ENCODE peak calls at places on chromosomes 13 and 19, in seven cellular contexts. D is fibroblast of villous mesenchyme, V is kidney epithelial cell, K is stomach, F is breast epithelium, W is upper lobe of right lung, N is cardiac fibroblast. U is an unnamed sample.

GRCh38 chr13:99067160-99067985 is 89.5 kb upstream of the DOCK9 start:
- DNase-seq in D (peak), V (peak), K (no peak), F (no peak), W (no peak), N (peak), U (peak)

GRCh38 chr19:47723573-47723923 is 10.3 kb downstream of the EHD2 start:
- DNase-seq in D (peak), V (peak), K (peak), F (peak), W (peak), N (peak), U (peak)

GRCh38 chr13:98563071-98563470 is 13.8 kb downstream of the STK24 start:
- DNase-seq in D (peak), V (no peak), K (no peak), F (no peak), W (no peak), N (no peak), U (no peak)

GRCh38 chr19:58181902-58182576 is 822 bp upstream of the ZNF274 start:
- DNase-seq in D (peak), V (no peak), K (peak), F (peak), W (no peak), N (peak), U (peak)

GRCh38 chr19:35320285-35320706 is 8.7 kb upstream of the CD22 start:
- DNase-seq in D (no peak), V (no peak), K (no peak), F (no peak), W (no peak), N (no peak), U (no peak)

GRCh38 chr13:48975926-48976676 is 389 bp downstream of the FNDC3A start:
- DNase-seq in D (peak), V (no peak), K (peak), F (peak), W (peak), N (peak), U (peak)

GRCh38 chr19:56271096-56271495 is 1.5 kb upstream of the EDDM13 start:
- DNase-seq in D (no peak), V (no peak), K (no peak), F (no peak), W (no peak), N (no peak), U (no peak)

GRCh38 chr19:51441410-51442390 is 16.6 kb downstream of the SIGLEC8 start:
- DNase-seq in D (no peak), V (no peak), K (peak), F (no peak), W (peak), N (no peak), U (peak)

GRCh38 chr19:2095338-2095938 is 688 bp downstream of the MOB3A start:
- DNase-seq in D (no peak), V (no peak), K (no peak), F (no peak), W (no peak), N (no peak), U (no peak)

GRCh38 chr13:67369895-67370660 is 139.9 kb upstream of the PCDH9 start:
- DNase-seq in D (peak), V (peak), K (no peak), F (no peak), W (no peak), N (peak), U (peak)

GRCh38 chr19:30091856-30092255 is 149.8 kb downstream of the URI1 start:
- DNase-seq in D (no peak), V (no peak), K (no peak), F (no peak), W (peak), N (no peak), U (no peak)

GRCh38 chr13:46388846-46389245 is 1.8 kb upstream of the RUBCNL start:
- DNase-seq in D (no peak), V (no peak), K (no peak), F (no peak), W (no peak), N (no peak), U (no peak)

GRCh38 chr19:7386308-7386707 is 37.6 kb downstream of the ARHGEF18 start:
- DNase-seq in D (no peak), V (no peak), K (no peak), F (no peak), W (no peak), N (no peak), U (no peak)

GRCh38 chr13:91245283-91245682 is 102.2 kb upstream of the MIR17HG start:
- DNase-seq in D (no peak), V (no peak), K (no peak), F (no peak), W (no peak), N (no peak), U (no peak)

GRCh38 chr19:35307990-35308389 is 16.0 kb downstream of the MAG start:
- DNase-seq in D (no peak), V (no peak), K (no peak), F (no peak), W (no peak), N (no peak), U (no peak)

GRCh38 chr13:26816876-26817275 is 56.3 kb upstream of the GPR12 start:
- DNase-seq in D (no peak), V (no peak), K (no peak), F (no peak), W (no peak), N (no peak), U (no peak)

GRCh38 chr13:41139296-41139966 is 6.8 kb upstream of the KBTBD6 start:
- DNase-seq in D (peak), V (no peak), K (no peak), F (no peak), W (no peak), N (no peak), U (peak)

DNA sequence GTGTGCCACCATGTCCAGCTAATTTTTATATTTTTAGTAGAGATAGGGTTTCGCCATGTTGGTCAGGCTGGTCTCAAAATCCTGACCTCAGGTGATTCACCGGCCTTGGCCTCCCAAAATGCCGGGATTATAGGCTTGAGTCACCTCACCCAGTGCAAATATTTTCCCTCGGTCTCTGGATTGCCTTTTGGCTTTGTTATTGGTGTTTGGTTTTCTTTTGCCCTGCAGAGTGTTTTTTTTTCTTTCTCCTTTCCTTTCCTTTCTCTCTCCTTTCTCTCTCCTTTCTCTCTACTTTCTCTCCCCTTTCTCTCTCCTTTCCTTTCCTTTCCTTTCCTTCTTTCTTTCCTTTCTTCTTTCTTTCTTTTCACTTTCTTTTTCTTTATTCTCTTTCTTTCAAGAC is 33.2 kb downstream of the KDM4B start:
- DNase-seq in D (peak), V (no peak), K (no peak), F (no peak), W (no peak), N (peak), U (peak)
- TF ChIP-seq CTCF in D (no peak), V (no peak), K (no peak), F (no peak), W (no peak), N (no peak), U (no peak)

DNA sequence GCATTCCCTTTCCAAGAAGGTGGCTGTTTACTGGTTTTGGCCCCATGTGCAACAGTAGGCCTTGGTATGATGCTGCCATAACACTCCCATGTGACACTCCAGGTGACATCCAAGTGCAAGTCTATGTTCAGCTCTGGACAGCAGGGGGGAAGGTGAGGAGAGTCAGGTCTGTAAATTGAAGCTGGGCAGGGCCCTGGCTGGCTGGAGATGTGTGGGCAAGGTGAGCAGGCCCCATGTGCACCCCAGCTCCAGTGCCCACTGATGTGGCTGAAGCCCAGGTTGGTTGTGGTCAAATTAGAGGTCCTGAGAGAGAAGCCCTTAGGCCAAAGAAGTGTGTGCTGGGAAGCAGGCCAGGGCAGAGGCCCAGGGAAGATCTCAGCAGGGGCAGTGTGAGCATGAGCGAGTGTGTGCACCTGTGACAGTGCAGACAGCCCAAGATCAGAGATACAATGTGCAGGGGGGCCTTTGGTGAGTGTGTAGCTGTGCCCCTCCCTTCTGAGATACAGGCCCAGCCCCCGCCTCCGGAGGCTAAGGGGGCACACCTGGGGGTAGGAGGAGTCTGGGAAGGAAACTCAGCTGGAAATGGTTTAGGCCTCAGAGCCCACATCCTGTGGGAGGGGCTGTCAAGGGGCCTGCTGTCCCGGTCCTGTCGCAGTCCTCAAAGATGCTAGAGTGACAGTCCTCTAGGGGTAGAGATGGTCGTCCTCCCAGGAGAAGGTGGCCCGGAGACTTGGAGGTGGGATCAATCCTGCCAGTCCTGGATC is 18.6 kb downstream of the DEDD2 start:
- DNase-seq in D (no peak), V (no peak), K (peak), F (no peak), W (no peak), N (no peak), U (no peak)
- H3K4me3 ChIP-seq in D (no peak), V (no peak), K (peak), F (no peak), W (peak), N (no peak), U (no peak)

DNA sequence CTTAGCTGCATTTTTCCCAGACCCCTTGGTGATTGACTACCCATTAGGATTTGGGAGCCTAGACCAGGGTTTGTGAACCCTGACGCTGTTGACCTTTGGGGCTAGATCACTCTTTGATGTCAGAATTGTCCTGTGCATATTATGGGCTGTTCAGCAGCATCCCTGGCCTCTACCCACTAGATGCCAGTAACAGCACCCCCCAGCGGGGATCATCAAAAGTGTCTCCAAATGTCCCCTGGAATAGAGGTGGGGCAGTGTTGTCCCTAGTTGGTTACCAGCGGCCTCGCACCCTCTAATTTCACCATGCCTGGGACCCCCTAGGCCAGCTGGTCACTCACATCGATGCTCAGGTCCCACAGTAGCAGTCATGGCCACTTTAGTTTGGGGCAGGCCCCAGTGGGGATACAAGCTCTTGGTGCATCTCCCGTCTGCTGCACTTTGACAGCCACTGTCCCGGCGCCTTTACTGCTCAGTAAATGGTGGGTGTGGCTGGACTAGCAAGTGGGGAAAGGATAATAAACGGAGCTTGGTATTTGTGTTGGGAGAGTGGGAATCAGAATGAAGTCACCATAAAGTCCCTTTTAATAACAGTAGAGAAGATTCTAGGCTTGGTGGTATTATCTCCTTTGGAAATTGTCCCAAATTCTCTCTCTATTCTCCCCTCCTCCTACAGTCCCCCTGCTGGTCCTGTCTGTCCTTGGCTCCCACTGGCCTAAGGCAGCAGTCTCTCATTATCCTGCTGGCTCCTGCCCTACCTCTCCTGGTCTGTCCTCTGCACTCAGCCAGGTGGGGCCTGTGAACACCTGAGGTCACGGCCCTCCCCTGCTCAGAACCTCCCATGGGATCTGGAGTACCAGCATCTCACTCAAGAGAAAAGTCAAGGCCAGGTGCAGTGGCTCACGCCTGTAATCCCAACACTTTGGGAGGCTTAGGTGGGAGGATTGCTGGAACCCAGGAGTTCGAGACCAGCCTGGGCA is 80.6 kb downstream of the SIPA1L3 start:
- DNase-seq in D (no peak), V (no peak), K (no peak), F (no peak), W (no peak), N (no peak), U (no peak)
- TF ChIP-seq CTCF in D (peak), V (no peak), K (no peak), F (no peak), W (no peak), N (peak), U (no peak)

GRCh38 chr13:44974056-44974798 is 15.0 kb downstream of the NUFIP1 start:
- DNase-seq in D (peak), V (no peak), K (peak), F (no peak), W (no peak), N (peak), U (peak)
- H3K4me3 ChIP-seq in D (no peak), V (no peak), K (no peak), F (no peak), W (no peak), N (no peak), U (no peak)

GRCh38 chr19:31179471-31179852 is 169.8 kb downstream of the TSHZ3 start:
- DNase-seq in D (no peak), V (no peak), K (no peak), F (no peak), W (no peak), N (no peak), U (no peak)

GRCh38 chr19:31181535-31181934 is 167.7 kb downstream of the TSHZ3 start:
- DNase-seq in D (no peak), V (no peak), K (no peak), F (no peak), W (no peak), N (no peak), U (no peak)

GRCh38 chr19:31180907-31181306 is 168.3 kb downstream of the TSHZ3 start:
- DNase-seq in D (no peak), V (no peak), K (no peak), F (no peak), W (no peak), N (no peak), U (no peak)

DNA sequence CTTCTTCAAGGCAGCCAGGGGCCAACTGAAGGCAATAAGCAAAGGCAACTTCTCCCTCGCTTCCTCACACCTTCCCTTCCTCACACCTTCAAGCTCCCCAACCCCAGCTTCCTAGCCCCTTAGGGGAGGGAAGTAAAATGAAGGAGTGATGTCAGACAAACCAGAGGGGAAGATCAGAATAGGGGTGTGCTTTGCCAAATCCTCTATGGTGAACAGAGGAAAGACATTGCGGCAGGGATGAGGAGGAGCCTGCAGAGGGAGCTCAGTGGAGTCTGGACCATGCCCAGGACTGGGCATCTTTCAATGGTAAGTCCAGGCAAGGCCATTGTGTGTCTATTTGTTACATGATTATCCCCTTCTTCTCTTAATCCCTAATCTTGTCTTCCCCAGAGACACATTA is 164.0 kb downstream of the TSHZ3 start:
- DNase-seq in D (no peak), V (no peak), K (no peak), F (no peak), W (no peak), N (peak), U (peak)
- TF ChIP-seq CTCF in D (peak), V (no peak), K (no peak), F (no peak), W (no peak), N (no peak), U (peak)

DNA sequence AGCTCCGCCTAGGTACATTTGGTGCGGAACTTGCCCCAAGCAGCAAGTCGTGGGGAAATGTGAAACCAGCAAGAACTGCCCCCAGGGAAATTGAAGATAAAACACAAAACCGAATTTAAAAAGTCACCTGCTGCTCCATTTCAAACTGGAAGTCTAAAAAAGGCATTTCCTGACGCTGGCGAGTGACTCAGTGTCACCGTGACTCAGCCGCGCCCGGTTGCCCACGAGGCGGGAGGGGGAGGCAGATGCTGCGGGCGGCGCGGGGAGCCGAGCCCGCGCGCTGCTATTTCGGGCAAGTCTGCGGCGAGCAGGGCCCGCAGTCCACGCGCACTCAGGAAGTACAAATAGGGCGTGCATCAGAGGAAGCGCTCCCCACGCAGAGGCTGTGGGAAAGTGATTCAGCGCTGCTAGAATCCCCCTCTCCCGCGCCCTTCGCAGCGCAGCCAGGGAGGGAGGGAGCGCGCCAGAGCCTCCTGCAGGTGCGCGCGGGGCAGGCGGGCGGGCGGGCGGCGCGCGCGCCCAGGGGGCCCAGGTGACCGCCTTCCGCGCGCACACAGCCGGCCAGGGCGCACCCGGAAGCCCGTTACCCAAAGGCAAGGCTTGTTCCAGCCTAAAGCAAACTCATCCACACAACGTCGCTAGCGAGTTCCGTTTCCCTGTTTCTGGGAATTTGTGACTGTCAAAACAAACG is 168.8 kb downstream of the COL4A1 start:
- DNase-seq in D (peak), V (peak), K (peak), F (peak), W (peak), N (peak), U (peak)
- H3K4me3 ChIP-seq in D (peak), V (peak), K (peak), F (peak), W (peak), N (peak), U (peak)

DNA sequence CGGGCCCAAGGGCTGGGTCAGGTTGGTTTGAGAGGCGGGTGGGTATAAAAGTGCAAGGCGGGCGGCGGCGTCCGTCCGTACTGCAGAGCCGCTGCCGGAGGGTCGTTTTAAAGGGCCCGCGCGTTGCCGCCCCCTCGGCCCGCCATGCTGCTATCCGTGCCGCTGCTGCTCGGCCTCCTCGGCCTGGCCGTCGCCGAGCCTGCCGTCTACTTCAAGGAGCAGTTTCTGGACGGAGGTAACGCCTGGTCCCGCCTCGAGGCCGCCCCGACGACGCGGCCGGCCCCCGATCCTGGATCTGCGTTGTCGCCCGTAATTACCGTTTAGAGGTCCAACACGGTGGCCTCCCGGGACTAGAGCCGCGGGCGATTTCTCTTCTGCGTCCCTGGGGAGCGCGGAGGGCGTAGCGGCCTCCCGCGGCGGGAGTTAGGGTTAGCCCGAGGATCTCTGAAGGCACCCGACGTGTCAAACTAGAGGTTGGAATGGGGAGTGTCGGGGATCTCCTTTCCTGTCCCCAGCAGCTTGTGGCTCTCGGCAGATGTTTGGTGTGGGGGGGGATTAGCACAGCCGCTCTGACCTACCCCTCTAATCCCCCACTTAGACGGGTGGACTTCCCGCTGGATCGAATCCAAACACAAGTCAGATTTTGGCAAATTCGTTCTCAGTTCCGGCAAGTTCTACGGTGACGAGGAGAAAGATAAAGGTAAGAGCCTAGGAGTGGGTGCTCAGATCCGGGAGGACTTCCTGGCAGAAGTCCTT is at the start of gene CALR:
- DNase-seq in D (peak), V (no peak), K (no peak), F (no peak), W (no peak), N (peak), U (peak)
- TF ChIP-seq CTCF in D (peak), V (peak), K (no peak), F (peak), W (no peak), N (peak), U (no peak)

DNA sequence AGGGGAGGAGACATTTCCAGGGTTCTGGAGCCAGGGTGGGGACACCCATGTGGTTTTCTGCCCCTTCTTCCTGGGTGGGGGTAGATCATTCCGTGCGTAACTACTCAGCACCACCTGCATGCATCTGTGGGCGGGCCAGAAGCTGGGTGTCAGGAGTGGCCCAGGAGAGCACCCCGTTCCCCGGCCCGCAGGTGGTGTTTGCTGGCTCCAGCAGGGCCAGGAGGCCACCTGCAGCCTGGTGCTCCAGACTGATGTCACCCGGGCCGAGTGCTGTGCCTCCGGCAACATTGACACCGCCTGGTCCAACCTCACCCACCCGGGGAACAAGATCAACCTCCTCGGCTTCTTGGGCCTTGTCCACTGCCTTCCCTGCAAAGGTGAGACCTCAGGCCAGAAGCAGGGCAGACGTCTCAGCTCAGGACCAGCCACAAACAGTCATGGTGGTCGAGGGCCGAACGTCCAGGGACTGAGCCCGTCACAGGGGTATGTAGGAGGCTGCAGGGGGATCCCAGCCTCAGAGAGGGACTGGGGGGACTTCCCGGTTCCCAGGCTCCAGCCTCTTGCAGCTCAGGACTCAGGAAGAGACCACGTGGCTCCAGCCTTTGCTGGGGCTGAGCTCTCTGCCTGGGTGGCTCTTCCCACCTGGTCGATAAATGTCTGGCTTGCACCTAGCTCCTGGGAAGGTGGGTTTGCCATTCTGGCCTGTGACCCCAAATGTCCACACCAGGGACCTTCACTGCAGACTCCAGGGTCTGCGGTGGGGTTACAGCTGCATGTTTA is 1.6 kb downstream of the FSTL3 start:
- DNase-seq in D (no peak), V (no peak), K (no peak), F (no peak), W (peak), N (no peak), U (no peak)
- H3K4me3 ChIP-seq in D (peak), V (peak), K (peak), F (peak), W (peak), N (peak), U (peak)

U was measured in fibroblast of mammary gland.